ENCODE peak calls at places on chromosomes 16 and 17, in six cellular contexts. One of them, this sample, is unnamed.

GRCh38 chr16:66326995-66327513 is 39.4 kb upstream of the CDH5 start:
- DNase-seq in AG04449: no peak
- DNase-seq in T-helper 1 cell: no peak
- DNase-seq in left colon: peak; percentile 38
- DNase-seq in HFFc6: no peak
- DNase-seq in heart left ventricle: no peak
- DNase-seq in this sample: no peak

GRCh38 chr16:11127610-11128195 is 128.3 kb downstream of the SOCS1 start:
- DNase-seq in AG04449: no peak
- DNase-seq in T-helper 1 cell: no peak
- DNase-seq in left colon: no peak
- DNase-seq in HFFc6: no peak
- DNase-seq in heart left ventricle: no peak
- DNase-seq in this sample: no peak

GRCh38 chr16:8689686-8690085 is 15.3 kb downstream of the ABAT start:
- DNase-seq in AG04449: no peak
- DNase-seq in T-helper 1 cell: no peak
- DNase-seq in left colon: no peak
- DNase-seq in HFFc6: no peak
- DNase-seq in heart left ventricle: no peak
- DNase-seq in this sample: no peak

GRCh38 chr17:70100983-70101382 is 26.0 kb downstream of the KCNJ16 start:
- DNase-seq in AG04449: no peak
- DNase-seq in T-helper 1 cell: no peak
- DNase-seq in left colon: no peak
- DNase-seq in HFFc6: no peak
- DNase-seq in heart left ventricle: no peak
- DNase-seq in this sample: no peak

GRCh38 chr17:61057257-61057656 is 342.4 kb upstream of the TBX2 start:
- DNase-seq in AG04449: no peak
- DNase-seq in T-helper 1 cell: no peak
- DNase-seq in left colon: no peak
- DNase-seq in HFFc6: no peak
- DNase-seq in heart left ventricle: no peak
- DNase-seq in this sample: no peak

GRCh38 chr16:67395458-67396158 is 2.3 kb upstream of the TPPP3 start:
- DNase-seq in AG04449: no peak
- DNase-seq in T-helper 1 cell: no peak
- DNase-seq in left colon: no peak
- DNase-seq in HFFc6: no peak
- DNase-seq in heart left ventricle: peak; percentile 42
- DNase-seq in this sample: no peak

GRCh38 chr17:30433514-30433913 is 43.7 kb upstream of the GOSR1 start:
- DNase-seq in AG04449: peak; percentile 47
- DNase-seq in T-helper 1 cell: no peak
- DNase-seq in left colon: no peak
- DNase-seq in HFFc6: peak; percentile 89
- DNase-seq in heart left ventricle: no peak
- DNase-seq in this sample: peak; percentile 50

GRCh38 chr16:10608687-10609409 is 28.4 kb upstream of the EMP2 start:
- DNase-seq in AG04449: no peak
- DNase-seq in T-helper 1 cell: no peak
- DNase-seq in left colon: no peak
- DNase-seq in HFFc6: peak; percentile 1
- DNase-seq in heart left ventricle: peak; percentile 43
- DNase-seq in this sample: no peak

GRCh38 chr17:76032073-76032779 is 5.1 kb upstream of the EVPL start:
- DNase-seq in AG04449: no peak
- DNase-seq in T-helper 1 cell: no peak
- DNase-seq in left colon: no peak
- DNase-seq in HFFc6: no peak
- DNase-seq in heart left ventricle: no peak
- DNase-seq in this sample: no peak

GRCh38 chr17:27762527-27763305 is 37.6 kb downstream of the NOS2 start:
- DNase-seq in AG04449: no peak
- DNase-seq in T-helper 1 cell: no peak
- DNase-seq in left colon: peak; percentile 31
- DNase-seq in HFFc6: peak; percentile 16
- DNase-seq in heart left ventricle: no peak
- DNase-seq in this sample: peak; percentile 54

GRCh38 chr16:67499159-67499558 is 15.8 kb upstream of the AGRP start:
- DNase-seq in AG04449: no peak
- DNase-seq in T-helper 1 cell: no peak
- DNase-seq in left colon: no peak
- DNase-seq in HFFc6: no peak
- DNase-seq in heart left ventricle: no peak
- DNase-seq in this sample: no peak

GRCh38 chr16:73743665-73744496 is 552.7 kb upstream of the PSMD7 start:
- DNase-seq in AG04449: no peak
- DNase-seq in T-helper 1 cell: no peak
- DNase-seq in left colon: peak; percentile 11
- DNase-seq in HFFc6: no peak
- DNase-seq in heart left ventricle: no peak
- DNase-seq in this sample: no peak

GRCh38 chr17:72343911-72344310 is 223.1 kb downstream of the SOX9 start:
- DNase-seq in AG04449: no peak
- DNase-seq in T-helper 1 cell: no peak
- DNase-seq in left colon: no peak
- DNase-seq in HFFc6: no peak
- DNase-seq in heart left ventricle: no peak
- DNase-seq in this sample: no peak

GRCh38 chr17:6495450-6496115 is 51.3 kb downstream of the PIMREG start:
- DNase-seq in AG04449: no peak
- DNase-seq in T-helper 1 cell: no peak
- DNase-seq in left colon: no peak
- DNase-seq in HFFc6: no peak
- DNase-seq in heart left ventricle: no peak
- DNase-seq in this sample: no peak

GRCh38 chr16:69858196-69859104 is 92.7 kb upstream of the CLEC18A start:
- DNase-seq in AG04449: no peak
- DNase-seq in T-helper 1 cell: no peak
- DNase-seq in left colon: no peak
- DNase-seq in HFFc6: no peak
- DNase-seq in heart left ventricle: no peak
- DNase-seq in this sample: no peak

GRCh38 chr16:81600275-81600674 is 155.7 kb downstream of the CMIP start:
- DNase-seq in AG04449: no peak
- DNase-seq in T-helper 1 cell: no peak
- DNase-seq in left colon: no peak
- DNase-seq in HFFc6: peak; percentile 69
- DNase-seq in heart left ventricle: no peak
- DNase-seq in this sample: peak; percentile 77

GRCh38 chr17:19709841-19710240 is 6.5 kb downstream of the SLC47A2 start:
- DNase-seq in AG04449: no peak
- DNase-seq in T-helper 1 cell: no peak
- DNase-seq in left colon: no peak
- DNase-seq in HFFc6: no peak
- DNase-seq in heart left ventricle: no peak
- DNase-seq in this sample: no peak

GRCh38 chr17:81399481-81400153 is 4.4 kb downstream of the BAHCC1 start:
- DNase-seq in AG04449: no peak
- DNase-seq in T-helper 1 cell: no peak
- DNase-seq in left colon: no peak
- DNase-seq in HFFc6: no peak
- DNase-seq in heart left ventricle: no peak
- DNase-seq in this sample: no peak

GRCh38 chr17:81091134-81091530 is 56.2 kb downstream of the BAIAP2 start:
- DNase-seq in AG04449: no peak
- DNase-seq in T-helper 1 cell: no peak
- DNase-seq in left colon: no peak
- DNase-seq in HFFc6: no peak
- DNase-seq in heart left ventricle: no peak
- DNase-seq in this sample: no peak

GRCh38 chr17:56171186-56171959 is 18.1 kb downstream of the ANKFN1 start:
- DNase-seq in AG04449: no peak
- DNase-seq in T-helper 1 cell: no peak
- DNase-seq in left colon: no peak
- DNase-seq in HFFc6: peak; percentile 33
- DNase-seq in heart left ventricle: no peak
- DNase-seq in this sample: no peak

GRCh38 chr17:78559749-78560368 is 17.3 kb downstream of the DNAH17 start:
- DNase-seq in AG04449: no peak
- DNase-seq in T-helper 1 cell: no peak
- DNase-seq in left colon: peak; percentile 44
- DNase-seq in HFFc6: no peak
- DNase-seq in heart left ventricle: no peak
- DNase-seq in this sample: no peak

GRCh38 chr16:53111078-53111776 is 56.4 kb downstream of the CHD9 start:
- DNase-seq in AG04449: no peak
- DNase-seq in T-helper 1 cell: no peak
- DNase-seq in left colon: no peak
- DNase-seq in HFFc6: no peak
- DNase-seq in heart left ventricle: no peak
- DNase-seq in this sample: no peak

GRCh38 chr17:49146620-49147306 is 14.2 kb downstream of the B4GALNT2 start:
- DNase-seq in AG04449: peak; percentile 99
- DNase-seq in T-helper 1 cell: no peak
- DNase-seq in left colon: no peak
- DNase-seq in HFFc6: peak; percentile 99
- DNase-seq in heart left ventricle: no peak
- DNase-seq in this sample: peak; percentile 78

GRCh38 chr17:58411408-58411894 is 5.9 kb downstream of the RNF43 start:
- DNase-seq in AG04449: no peak
- DNase-seq in T-helper 1 cell: no peak
- DNase-seq in left colon: no peak
- DNase-seq in HFFc6: no peak
- DNase-seq in heart left ventricle: no peak
- DNase-seq in this sample: no peak

GRCh38 chr17:77471984-77472836 is 331.4 kb downstream of the SEC14L1 start:
- DNase-seq in AG04449: no peak
- DNase-seq in T-helper 1 cell: no peak
- DNase-seq in left colon: no peak
- DNase-seq in HFFc6: peak; percentile 46
- DNase-seq in heart left ventricle: no peak
- DNase-seq in this sample: no peak

GRCh38 chr16:48318630-48319029 is 66.6 kb downstream of the SIAH1 start:
- DNase-seq in AG04449: peak; percentile 14
- DNase-seq in T-helper 1 cell: no peak
- DNase-seq in left colon: no peak
- DNase-seq in HFFc6: peak; percentile 13
- DNase-seq in heart left ventricle: peak; percentile 40
- DNase-seq in this sample: no peak

GRCh38 chr16:3774156-3774767 is 56.9 kb upstream of the TRAP1 start:
- DNase-seq in AG04449: no peak
- DNase-seq in T-helper 1 cell: no peak
- DNase-seq in left colon: no peak
- DNase-seq in HFFc6: peak; percentile 32
- DNase-seq in heart left ventricle: peak; percentile 85
- DNase-seq in this sample: no peak

GRCh38 chr17:39634384-39634871 is 2.5 kb upstream of the STARD3 start:
- DNase-seq in AG04449: no peak
- DNase-seq in T-helper 1 cell: no peak
- DNase-seq in left colon: no peak
- DNase-seq in HFFc6: peak; percentile 37
- DNase-seq in heart left ventricle: no peak
- DNase-seq in this sample: peak; percentile 62

GRCh38 chr16:85181739-85182129 is 69.5 kb upstream of the CIBAR2 start:
- DNase-seq in AG04449: no peak
- DNase-seq in T-helper 1 cell: no peak
- DNase-seq in left colon: no peak
- DNase-seq in HFFc6: no peak
- DNase-seq in heart left ventricle: no peak
- DNase-seq in this sample: no peak

GRCh38 chr16:56741399-56741798 is 11.5 kb downstream of the NUP93 start:
- DNase-seq in AG04449: no peak
- DNase-seq in T-helper 1 cell: no peak
- DNase-seq in left colon: no peak
- DNase-seq in HFFc6: no peak
- DNase-seq in heart left ventricle: no peak
- DNase-seq in this sample: no peak

GRCh38 chr17:37516131-37516561 is 26.5 kb downstream of the DUSP14 start:
- DNase-seq in AG04449: no peak
- DNase-seq in T-helper 1 cell: no peak
- DNase-seq in left colon: no peak
- DNase-seq in HFFc6: peak; percentile 35
- DNase-seq in heart left ventricle: no peak
- DNase-seq in this sample: no peak

GRCh38 chr17:49820773-49821172 is 27.1 kb downstream of the TAC4 start:
- DNase-seq in AG04449: no peak
- DNase-seq in T-helper 1 cell: no peak
- DNase-seq in left colon: no peak
- DNase-seq in HFFc6: no peak
- DNase-seq in heart left ventricle: no peak
- DNase-seq in this sample: no peak

GRCh38 chr16:85707528-85708095 is 18.9 kb upstream of the GINS2 start:
- DNase-seq in AG04449: no peak
- DNase-seq in T-helper 1 cell: no peak
- DNase-seq in left colon: peak; percentile 38
- DNase-seq in HFFc6: no peak
- DNase-seq in heart left ventricle: no peak
- DNase-seq in this sample: no peak

GRCh38 chr16:69367980-69368379 is 16.4 kb upstream of the TMED6 start:
- DNase-seq in AG04449: no peak
- DNase-seq in T-helper 1 cell: no peak
- DNase-seq in left colon: no peak
- DNase-seq in HFFc6: no peak
- DNase-seq in heart left ventricle: no peak
- DNase-seq in this sample: no peak

GRCh38 chr16:89925596-89926079 is 2.5 kb downstream of the TUBB3 start:
- DNase-seq in AG04449: no peak
- DNase-seq in T-helper 1 cell: no peak
- DNase-seq in left colon: no peak
- DNase-seq in HFFc6: peak; percentile 28
- DNase-seq in heart left ventricle: no peak
- DNase-seq in this sample: no peak

GRCh38 chr17:76246080-76247066 is 6.1 kb upstream of the RNF157 start:
- DNase-seq in AG04449: no peak
- DNase-seq in T-helper 1 cell: no peak
- DNase-seq in left colon: peak; percentile 50
- DNase-seq in HFFc6: no peak
- DNase-seq in heart left ventricle: no peak
- DNase-seq in this sample: no peak

GRCh38 chr17:9074106-9074505 is 52.8 kb downstream of the NTN1 start:
- DNase-seq in AG04449: no peak
- DNase-seq in T-helper 1 cell: no peak
- DNase-seq in left colon: no peak
- DNase-seq in HFFc6: no peak
- DNase-seq in heart left ventricle: no peak
- DNase-seq in this sample: peak; percentile 90

This sample was measured in Caki2.